ENCODE peak calls at places on chromosomes 4 and X, in six cellular contexts. B is A549; D is CD8-positive, alpha-beta T cell; N is small intestine; H is AG04450; C is suprapubic skin. O is an unnamed sample.

GRCh38 chr4:76892001-76892400 is 5.9 kb downstream of the SOWAHB start:
- DNase-seq in D (no peak), N (no peak), C (no peak), B (no peak), H (no peak), O (no peak)

GRCh38 chr4:664713-665231 is 9.3 kb downstream of the ATP5ME start:
- DNase-seq in H (no peak), B (no peak), N (no peak), D (no peak), C (peak; percentile 57), O (no peak)

GRCh38 chrX:1534321-1535168 is 2.4 kb downstream of the P2RY8 start:
- DNase-seq in H (no peak), B (no peak), N (no peak), D (peak; percentile 11), C (peak; percentile 25), O (no peak)

GRCh38 chr4:56391270-56391669 is 4.0 kb upstream of the AASDH start:
- DNase-seq in D (no peak), B (no peak), N (no peak), H (no peak), C (no peak), O (no peak)

GRCh38 chr4:187598246-187598645 is 397.3 kb upstream of the ZFP42 start:
- DNase-seq in N (no peak), C (no peak), H (no peak), B (no peak), D (no peak), O (no peak)

GRCh38 chr4:39591290-39591689 is 47.4 kb downstream of the SMIM14 start:
- DNase-seq in N (peak; percentile 66), B (peak; percentile 64), D (no peak), H (no peak), C (no peak), O (no peak)

GRCh38 chr4:112775801-112776200 is 138.9 kb downstream of the LARP7 start:
- DNase-seq in B (no peak), H (no peak), N (no peak), C (no peak), D (no peak), O (peak; percentile 40)

GRCh38 chr4:101885574-101885973 is 95.0 kb downstream of the BANK1 start:
- DNase-seq in B (peak; percentile 74), D (no peak), H (no peak), N (peak; percentile 11), C (no peak), O (peak; percentile 27)

GRCh38 chr4:138650917-138651564 is 364.5 kb upstream of the NOCT start:
- DNase-seq in D (no peak), H (peak; percentile 20), N (no peak), B (peak; percentile 16), C (no peak), O (peak; percentile 26)

GRCh38 chr4:148041606-148042324 is 309.9 kb downstream of the ARHGAP10 start:
- DNase-seq in H (no peak), B (no peak), D (no peak), N (peak; percentile 62), C (no peak), O (no peak)

GRCh38 chr4:74953647-74954046 is 20.7 kb downstream of the PARM1 start:
- DNase-seq in N (no peak), H (no peak), C (no peak), B (no peak), D (no peak), O (no peak)
- H3K27ac ChIP-seq in N (no peak overlapping the region), H (no peak overlapping the region), C (no peak overlapping the region), B (no peak overlapping the region), D (no peak overlapping the region), O (no peak overlapping the region)

DNA sequence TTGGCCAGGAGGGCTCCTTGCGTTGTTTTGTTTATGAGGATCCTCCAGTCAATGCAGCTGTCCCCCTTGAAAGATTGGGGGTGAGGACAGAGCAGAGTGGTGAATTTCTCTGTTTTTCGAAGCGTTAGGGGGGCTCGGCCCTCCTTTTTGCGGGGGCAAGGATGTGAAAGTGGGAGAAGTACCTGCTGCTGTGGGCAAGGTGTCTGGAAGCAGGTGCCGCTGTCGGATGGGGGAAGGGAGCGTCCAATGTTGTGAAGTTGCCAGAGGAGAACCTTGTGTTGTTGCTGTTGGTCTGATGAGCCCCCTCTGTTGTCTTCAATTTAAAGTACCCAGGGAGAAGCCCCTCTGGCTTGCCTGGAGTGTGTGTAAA is 613 bp downstream of the GLRB start:
- DNase-seq in B (no peak), C (no peak), H (no peak), N (peak; percentile 5), D (no peak), O (no peak)
- H3K27ac ChIP-seq in B (peak overlapping the region; percentile 88), C (peak overlapping the region; percentile 60), H (no peak overlapping the region), N (no peak overlapping the region), D (no peak overlapping the region), O (no peak overlapping the region)

DNA sequence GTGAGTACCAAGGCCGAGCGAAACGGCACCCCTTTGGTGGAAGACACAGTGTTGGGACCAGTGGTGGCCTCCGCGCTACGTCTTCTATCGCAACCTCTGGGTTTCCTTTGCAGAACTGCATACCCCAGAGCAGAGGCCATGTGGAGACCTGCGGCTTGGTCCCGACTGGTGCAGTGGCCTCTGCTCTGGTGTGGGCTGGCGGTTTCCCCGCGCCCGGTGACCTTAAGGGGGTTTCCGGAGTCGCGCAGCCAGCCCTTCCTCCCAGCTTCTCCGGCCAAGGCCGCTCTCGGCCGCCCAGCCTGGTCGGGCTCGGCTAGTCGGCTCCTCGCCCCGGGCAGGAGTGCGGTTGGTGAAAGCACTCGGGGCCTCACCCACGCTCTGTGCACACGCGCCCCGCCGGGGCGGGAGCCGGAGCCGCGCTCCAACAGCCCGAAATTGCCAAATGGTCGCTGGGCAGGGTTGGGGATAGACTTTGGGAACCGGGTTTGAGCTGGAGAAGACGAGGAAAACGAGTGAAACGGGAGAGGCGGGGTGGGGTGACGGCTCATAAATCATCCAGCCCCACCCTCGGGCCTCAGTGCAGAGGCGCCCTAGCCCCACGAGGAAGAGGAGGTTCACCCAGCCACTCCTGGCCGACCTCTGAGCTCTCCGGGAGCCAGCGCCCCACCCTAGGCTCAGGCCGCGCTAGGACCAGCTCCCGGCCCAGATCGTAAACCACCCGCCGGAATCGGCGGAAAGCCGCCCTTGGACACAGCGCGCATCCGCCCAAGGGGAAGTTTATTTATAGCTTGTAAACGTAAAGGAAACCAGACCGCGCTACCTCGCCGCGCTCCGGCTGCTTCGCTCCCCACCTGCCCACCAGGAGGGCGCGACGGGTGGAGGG is 84.7 kb downstream of the BCOR start:
- DNase-seq in D (no peak), H (no peak), N (peak; percentile 90), C (peak; percentile 79), B (peak; percentile 62), O (no peak)
- H3K27ac ChIP-seq in D (no peak overlapping the region), H (peak overlapping the region; percentile 57), N (peak overlapping the region; percentile 94), C (peak overlapping the region; percentile 92), B (peak overlapping the region; percentile 98), O (peak overlapping the region; percentile 63)

DNA sequence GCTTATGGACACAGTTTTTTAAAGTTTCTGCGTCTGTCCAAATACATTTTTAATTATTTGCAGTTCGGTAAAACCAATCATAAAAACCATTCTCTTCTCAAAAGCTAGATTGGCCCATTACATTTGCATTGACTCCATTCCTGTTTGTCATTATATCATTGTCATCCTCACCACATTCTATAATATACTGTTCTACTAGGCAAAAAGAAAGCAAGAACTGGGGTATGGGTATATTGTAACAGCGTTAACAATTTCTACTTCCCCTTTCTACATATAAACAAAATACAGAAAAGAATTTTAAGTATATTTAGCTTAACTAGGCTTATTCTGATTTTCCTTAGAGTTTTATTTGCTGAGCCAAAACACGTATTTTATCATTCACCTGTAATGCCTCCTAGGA is 91.8 kb downstream of the RAP1GDS1 start:
- DNase-seq in D (no peak), B (no peak), N (no peak), H (no peak), C (no peak), O (no peak)
- H3K27ac ChIP-seq in D (no peak overlapping the region), B (no peak overlapping the region), N (no peak overlapping the region), H (no peak overlapping the region), C (no peak overlapping the region), O (no peak overlapping the region)

GRCh38 chr4:2843023-2843908 is at the start of gene ADD1:
- DNase-seq in B (peak; percentile 90), C (peak; percentile 93), H (peak; percentile 86), D (peak; percentile 96), N (peak; percentile 92), O (peak; percentile 46)

GRCh38 chr4:2843909-2844584 is 403 bp downstream of the ADD1 start:
- DNase-seq in C (peak; percentile 79), H (no peak), B (peak; percentile 15), D (no peak), N (peak; percentile 50), O (no peak)

GRCh38 chr4:2839060-2839459 is 4.6 kb upstream of the ADD1 start:
- DNase-seq in N (no peak), B (no peak), H (no peak), D (no peak), C (no peak), O (no peak)

GRCh38 chr4:2846172-2846571 is 2.5 kb downstream of the ADD1 start:
- DNase-seq in D (no peak), N (no peak), B (no peak), H (no peak), C (no peak), O (no peak)

GRCh38 chr4:2842667-2843022 is 999 bp upstream of the ADD1 start:
- DNase-seq in C (no peak), D (no peak), H (no peak), N (no peak), B (no peak), O (no peak)
- H3K27ac ChIP-seq in C (peak overlapping the region; percentile 93), D (peak overlapping the region; percentile 71), H (no peak overlapping the region), N (no peak overlapping the region), B (peak overlapping the region; percentile 99), O (peak overlapping the region; percentile 63)

DNA sequence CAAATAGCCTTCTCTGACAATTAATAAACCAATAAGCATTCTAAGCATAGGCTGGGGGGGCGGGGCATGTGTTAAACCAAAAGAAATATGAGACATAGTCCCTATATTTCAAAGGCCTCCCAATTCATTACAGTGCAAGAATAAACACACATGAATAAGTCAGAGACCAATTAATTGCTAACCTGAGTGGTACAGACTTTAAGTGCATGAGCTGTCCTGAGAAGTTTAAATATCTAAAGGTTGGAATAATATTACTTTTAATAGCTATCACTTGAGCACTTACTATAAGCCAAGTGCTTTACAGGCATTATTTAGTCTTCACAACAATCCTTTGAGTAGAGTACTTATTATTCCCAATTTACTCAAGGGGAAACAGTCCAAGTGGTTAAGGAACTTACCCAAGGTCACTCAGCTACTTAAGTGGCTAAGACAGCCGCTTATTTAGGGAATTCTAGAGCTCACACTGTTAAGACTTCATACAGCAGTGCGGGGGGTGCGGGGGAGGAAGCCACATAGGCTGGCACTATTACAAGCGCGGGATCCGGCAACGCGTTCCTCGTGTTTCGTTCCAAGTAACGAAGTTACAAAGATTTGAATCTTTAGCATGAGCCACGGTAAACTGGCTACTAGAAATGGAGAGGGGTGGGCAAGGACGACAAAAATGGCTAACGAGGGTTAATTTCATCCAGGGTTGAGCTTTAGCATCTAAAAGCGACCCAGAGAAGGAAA is 1.4 kb downstream of the THOC2 start:
- DNase-seq in B (no peak), C (no peak), D (no peak), N (peak; percentile 8), H (no peak), O (no peak)
- H3K27ac ChIP-seq in B (peak overlapping the region; percentile 98), C (peak overlapping the region; percentile 89), D (no peak overlapping the region), N (no peak overlapping the region), H (peak overlapping the region; percentile 68), O (peak overlapping the region; percentile 67)

DNA sequence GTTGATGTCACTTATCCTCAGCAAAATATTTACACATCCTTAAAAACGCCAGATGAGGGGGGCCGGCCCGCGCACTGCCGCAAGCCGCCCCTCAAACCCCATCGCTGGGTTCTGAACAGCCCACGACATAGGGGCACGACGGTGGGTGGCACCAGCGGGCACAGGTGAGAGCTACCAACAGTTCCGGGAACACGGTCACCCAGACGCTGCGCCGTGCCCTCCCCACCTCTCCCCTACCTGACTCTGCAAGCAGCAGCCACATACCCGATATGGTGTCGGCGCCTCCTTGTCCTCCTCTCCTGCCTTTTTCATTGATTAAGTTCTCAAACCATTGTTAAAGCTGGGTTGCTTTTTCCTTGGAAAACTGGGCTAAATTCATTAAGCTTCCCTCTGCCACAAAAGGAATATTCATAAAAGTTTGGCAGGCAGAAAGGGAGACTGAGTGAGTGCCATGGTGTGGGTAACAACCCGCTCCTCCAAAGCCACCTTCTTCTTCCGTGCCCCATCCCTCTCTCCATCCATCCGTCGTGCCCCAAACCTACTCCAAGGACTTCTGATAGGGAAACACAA is 1.4 kb downstream of the RAI2 start:
- DNase-seq in C (no peak), N (no peak), B (no peak), D (no peak), H (no peak), O (no peak)
- H3K27ac ChIP-seq in C (peak overlapping the region; percentile 50), N (no peak overlapping the region), B (no peak overlapping the region), D (no peak overlapping the region), H (no peak overlapping the region), O (no peak overlapping the region)